ENCODE peak calls at places on chromosomes 7 and 10, in ten cellular contexts. S is mucosa of descending colon, N is AG04450, L is spleen, F is neural progenitor cell, E is AG10803, G is SK-N-SH, J is fibroblast of mammary gland, I is lower lobe of right lung, P is right lobe of liver. Y is an unnamed sample.

GRCh38 chr7:1844336-1844955 is 174.4 kb downstream of the ELFN1 start:
- DNase-seq in S (peak; percentile 13), N (no peak), L (peak; percentile 68), F (no peak), E (no peak), G (peak; percentile 63), J (no peak), I (peak; percentile 41), P (peak; percentile 41), Y (no peak)

GRCh38 chr10:11177926-11178453 is 160.3 kb downstream of the CELF2 start:
- DNase-seq in S (no peak), N (no peak), L (peak; percentile 84), F (peak; percentile 34), E (no peak), G (no peak), J (no peak), I (peak; percentile 51), P (no peak), Y (no peak)

GRCh38 chr7:815284-816216 is 16.7 kb upstream of the SUN1 start:
- DNase-seq in S (peak; percentile 73), N (no peak), L (peak; percentile 86), F (peak; percentile 93), E (no peak), G (peak; percentile 92), J (no peak), I (peak; percentile 41), P (no peak), Y (no peak)

GRCh38 chr10:117590516-117590915 is 48.0 kb downstream of the EMX2 start:
- DNase-seq in S (no peak), N (no peak), L (no peak), F (no peak), E (no peak), G (no peak), J (peak; percentile 28), I (no peak), P (peak; percentile 17), Y (no peak)

GRCh38 chr7:103141753-103142404 is 7.0 kb downstream of the NAPEPLD start:
- DNase-seq in S (no peak), N (no peak), L (no peak), F (no peak), E (no peak), G (no peak), J (no peak), I (no peak), P (no peak), Y (peak; percentile 14)

GRCh38 chr10:113058175-113058961 is 108.3 kb downstream of the TCF7L2 start:
- DNase-seq in S (no peak), N (peak; percentile 56), L (no peak), F (peak; percentile 74), E (peak; percentile 89), G (peak; percentile 44), J (peak; percentile 85), I (no peak), P (no peak), Y (peak; percentile 89)

GRCh38 chr10:34351161-34351560 is 463.9 kb downstream of the PARD3 start:
- DNase-seq in S (no peak), N (no peak), L (no peak), F (no peak), E (no peak), G (no peak), J (peak; percentile 41), I (no peak), P (no peak), Y (peak; percentile 32)

GRCh38 chr7:99499356-99499712 is 747 bp downstream of the ZNF394 start:
- DNase-seq in S (no peak), N (no peak), L (no peak), F (no peak), E (peak; percentile 16), G (no peak), J (peak; percentile 17), I (no peak), P (no peak), Y (no peak)

GRCh38 chr7:26690135-26690534 is 174.3 kb downstream of the SKAP2 start:
- DNase-seq in S (no peak), N (no peak), L (no peak), F (no peak), E (no peak), G (no peak), J (peak; percentile 12), I (no peak), P (no peak), Y (no peak)

GRCh38 chr10:100186253-100186780 is 488 bp upstream of the ERLIN1 start:
- DNase-seq in S (peak; percentile 54), N (no peak), L (no peak), F (no peak), E (peak; percentile 56), G (peak; percentile 38), J (peak; percentile 65), I (peak; percentile 56), P (no peak), Y (peak; percentile 62)

GRCh38 chr10:120732067-120732466 is 119.1 kb upstream of the WDR11 start:
- DNase-seq in S (no peak), N (no peak), L (no peak), F (no peak), E (no peak), G (no peak), J (no peak), I (no peak), P (no peak), Y (peak; percentile 23)

GRCh38 chr10:103799341-103799740 is 56.0 kb downstream of the SH3PXD2A start:
- DNase-seq in S (no peak), N (no peak), L (no peak), F (no peak), E (no peak), G (no peak), J (no peak), I (no peak), P (no peak), Y (no peak)

GRCh38 chr7:75995052-75995471 is 667 bp upstream of the TMEM120A start:
- DNase-seq in S (peak; percentile 52), N (no peak), L (peak; percentile 78), F (peak; percentile 21), E (no peak), G (peak; percentile 55), J (no peak), I (no peak), P (no peak), Y (no peak)

GRCh38 chr7:16900212-16900768 is 18.5 kb upstream of the AGR3 start:
- DNase-seq in S (no peak), N (no peak), L (no peak), F (no peak), E (no peak), G (no peak), J (no peak), I (no peak), P (no peak), Y (no peak)

GRCh38 chr7:152479595-152479994 is 43.8 kb upstream of the KMT2C start:
- DNase-seq in S (no peak), N (no peak), L (no peak), F (no peak), E (no peak), G (no peak), J (no peak), I (no peak), P (no peak), Y (no peak)

GRCh38 chr10:76675951-76676587 is 961.5 kb downstream of the KCNMA1 start:
- DNase-seq in S (peak; percentile 29), N (no peak), L (no peak), F (no peak), E (peak; percentile 67), G (no peak), J (peak; percentile 22), I (no peak), P (no peak), Y (peak; percentile 3)
- TF ChIP-seq CTCF in S (no peak), N (no peak), L (no peak), F (no peak), E (peak; percentile 15), G (no peak), J (no peak), I (no peak), P (no peak), Y (no peak)

GRCh38 chr10:876442-876841 is 55.1 kb downstream of the LARP4B start:
- DNase-seq in S (no peak), N (no peak), L (no peak), F (no peak), E (no peak), G (no peak), J (no peak), I (no peak), P (no peak), Y (no peak)

GRCh38 chr10:871951-872403 is 59.5 kb downstream of the LARP4B start:
- DNase-seq in S (no peak), N (no peak), L (no peak), F (no peak), E (no peak), G (no peak), J (no peak), I (no peak), P (peak; percentile 85), Y (no peak)

GRCh38 chr10:870564-871166 is 60.8 kb downstream of the LARP4B start:
- DNase-seq in S (no peak), N (no peak), L (no peak), F (no peak), E (no peak), G (no peak), J (no peak), I (no peak), P (no peak), Y (no peak)

GRCh38 chr10:869171-869570 is 62.3 kb downstream of the LARP4B start:
- DNase-seq in S (no peak), N (no peak), L (no peak), F (no peak), E (no peak), G (no peak), J (no peak), I (no peak), P (no peak), Y (no peak)

DNA sequence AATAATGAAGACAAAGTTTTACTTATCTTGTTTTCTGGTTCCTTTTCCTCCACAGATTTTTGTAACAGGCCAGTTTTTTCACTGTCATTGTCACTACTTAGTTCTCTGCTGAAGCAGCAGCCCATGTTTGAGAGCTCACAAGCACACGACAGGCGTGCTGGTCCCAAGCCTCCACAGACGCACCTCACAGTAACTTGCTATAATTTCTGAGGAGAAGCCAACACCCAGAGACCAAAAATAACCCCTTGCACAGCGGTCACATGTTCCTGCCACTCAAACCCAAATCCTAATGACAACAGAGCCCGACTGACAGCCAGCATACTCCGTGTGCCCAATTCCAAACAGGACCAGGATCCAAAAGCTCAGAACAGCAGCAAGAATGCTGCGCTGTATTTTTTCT is 58.5 kb downstream of the LARP4B start:
- DNase-seq in S (no peak), N (no peak), L (no peak), F (no peak), E (no peak), G (no peak), J (no peak), I (no peak), P (no peak), Y (no peak)
- H3K4me3 ChIP-seq in S (no peak overlapping the region), N (no peak overlapping the region), L (no peak overlapping the region), F (no peak overlapping the region), E (no peak overlapping the region), G (no peak overlapping the region), J (no peak overlapping the region), I (no peak overlapping the region), P (no peak overlapping the region), Y (no peak overlapping the region)

GRCh38 chr7:36967387-36967786 is 243.1 kb upstream of the AOAH start:
- DNase-seq in S (no peak), N (peak; percentile 21), L (no peak), F (peak; percentile 87), E (peak; percentile 66), G (peak; percentile 79), J (peak; percentile 71), I (no peak), P (peak; percentile 74), Y (peak; percentile 77)
- TF ChIP-seq CTCF in S (peak; percentile 36), N (peak; percentile 86), L (peak; percentile 48), F (peak; percentile 88), E (peak; percentile 89), G (peak; percentile 96), J (peak; percentile 84), I (peak; percentile 86), P (peak; percentile 86), Y (peak; percentile 85)

GRCh38 chr10:29411666-29412335 is 122.9 kb downstream of the LYZL1 start:
- DNase-seq in S (no peak), N (no peak), L (no peak), F (no peak), E (no peak), G (no peak), J (no peak), I (no peak), P (no peak), Y (no peak)
- H3K4me3 ChIP-seq in S (no peak overlapping the region), N (no peak overlapping the region), L (no peak overlapping the region), F (no peak overlapping the region), E (no peak overlapping the region), G (no peak overlapping the region), J (no peak overlapping the region), I (no peak overlapping the region), P (no peak overlapping the region), Y (no peak overlapping the region)

Y was measured in fibroblast of pulmonary artery.